ENCODE peak calls at places on chromosomes 2 and 18, in eight cellular contexts. C is body of pancreas, A is choroid plexus epithelial cell, Q is BE2C, L is fibroblast of lung, M is kidney, D is endothelial cell of umbilical vein, T is AG04450. J is an unnamed sample.

GRCh38 chr2:5803547-5803946 is 111.4 kb downstream of the SOX11 start:
- DNase-seq in C (no peak), A (peak), Q (no peak), L (peak), M (no peak), D (no peak), T (peak), J (no peak)

GRCh38 chr2:133304344-133304743 is 263.9 kb downstream of the NCKAP5 start:
- DNase-seq in C (no peak), A (peak), Q (no peak), L (no peak), M (no peak), D (no peak), T (no peak), J (no peak)

GRCh38 chr2:131037398-131038257 is 55.6 kb downstream of the FAM168B start:
- DNase-seq in C (no peak), A (no peak), Q (no peak), L (no peak), M (no peak), D (no peak), T (no peak), J (no peak)

GRCh38 chr2:99804969-99805368 is 315.2 kb upstream of the REV1 start:
- DNase-seq in C (no peak), A (no peak), Q (no peak), L (no peak), M (no peak), D (no peak), T (no peak), J (no peak)

GRCh38 chr2:73984203-73984921 is at the start of gene TET3:
- DNase-seq in C (peak), A (no peak), Q (peak), L (no peak), M (peak), D (no peak), T (no peak), J (no peak)

GRCh38 chr2:65530547-65531320 is 98.3 kb upstream of the SPRED2 start:
- DNase-seq in C (no peak), A (peak), Q (peak), L (peak), M (no peak), D (no peak), T (no peak), J (peak)

GRCh38 chr2:240179186-240179815 is 38.8 kb upstream of the OTOS start:
- DNase-seq in C (no peak), A (peak), Q (no peak), L (no peak), M (no peak), D (no peak), T (no peak), J (no peak)

GRCh38 chr18:46630991-46631390 is 26.0 kb downstream of the LOXHD1 start:
- DNase-seq in C (no peak), A (no peak), Q (no peak), L (no peak), M (no peak), D (no peak), T (no peak), J (no peak)

GRCh38 chr18:68056936-68057335 is 540.4 kb upstream of the DSEL start:
- DNase-seq in C (no peak), A (peak), Q (no peak), L (no peak), M (no peak), D (no peak), T (no peak), J (no peak)

GRCh38 chr2:108565778-108566375 is 31.6 kb downstream of the LIMS1 start:
- DNase-seq in C (no peak), A (no peak), Q (no peak), L (no peak), M (no peak), D (no peak), T (no peak), J (no peak)

GRCh38 chr2:215811409-215812355 is 201.7 kb downstream of the MREG start:
- DNase-seq in C (no peak), A (no peak), Q (no peak), L (no peak), M (no peak), D (no peak), T (no peak), J (no peak)

GRCh38 chr2:238101891-238102841 is 2.0 kb downstream of the ESPNL start:
- DNase-seq in C (no peak), A (no peak), Q (no peak), L (no peak), M (peak), D (no peak), T (no peak), J (no peak)

GRCh38 chr18:74063023-74063422 is 84.6 kb downstream of the FBXO15 start:
- DNase-seq in C (no peak), A (no peak), Q (no peak), L (no peak), M (no peak), D (no peak), T (no peak), J (no peak)

GRCh38 chr2:160522951-160523700 is 29.5 kb upstream of the RBMS1 start:
- DNase-seq in C (no peak), A (peak), Q (no peak), L (peak), M (no peak), D (no peak), T (peak), J (peak)

GRCh38 chr2:72027426-72028161 is 120.1 kb downstream of the CYP26B1 start:
- DNase-seq in C (no peak), A (no peak), Q (no peak), L (no peak), M (no peak), D (no peak), T (no peak), J (peak)

GRCh38 chr2:33236457-33236856 is 240.0 kb upstream of the RASGRP3 start:
- DNase-seq in C (no peak), A (peak), Q (no peak), L (peak), M (no peak), D (peak), T (no peak), J (peak)

GRCh38 chr2:3588084-3588483 is 6.8 kb upstream of the COLEC11 start:
- DNase-seq in C (no peak), A (no peak), Q (no peak), L (no peak), M (no peak), D (no peak), T (no peak), J (no peak)

GRCh38 chr2:136917281-136917680 is 151.9 kb downstream of the THSD7B start:
- DNase-seq in C (no peak), A (no peak), Q (peak), L (no peak), M (no peak), D (peak), T (no peak), J (no peak)

GRCh38 chr2:108640731-108641130 is 78.6 kb upstream of the RANBP2 start:
- DNase-seq in C (no peak), A (peak), Q (no peak), L (peak), M (no peak), D (peak), T (peak), J (peak)

GRCh38 chr2:8442833-8443486 is 238.9 kb upstream of the ID2 start:
- DNase-seq in C (no peak), A (no peak), Q (no peak), L (no peak), M (no peak), D (no peak), T (no peak), J (no peak)

GRCh38 chr2:2116657-2117056 is 214.4 kb downstream of the MYT1L start:
- DNase-seq in C (no peak), A (no peak), Q (peak), L (no peak), M (no peak), D (no peak), T (no peak), J (no peak)

DNA sequence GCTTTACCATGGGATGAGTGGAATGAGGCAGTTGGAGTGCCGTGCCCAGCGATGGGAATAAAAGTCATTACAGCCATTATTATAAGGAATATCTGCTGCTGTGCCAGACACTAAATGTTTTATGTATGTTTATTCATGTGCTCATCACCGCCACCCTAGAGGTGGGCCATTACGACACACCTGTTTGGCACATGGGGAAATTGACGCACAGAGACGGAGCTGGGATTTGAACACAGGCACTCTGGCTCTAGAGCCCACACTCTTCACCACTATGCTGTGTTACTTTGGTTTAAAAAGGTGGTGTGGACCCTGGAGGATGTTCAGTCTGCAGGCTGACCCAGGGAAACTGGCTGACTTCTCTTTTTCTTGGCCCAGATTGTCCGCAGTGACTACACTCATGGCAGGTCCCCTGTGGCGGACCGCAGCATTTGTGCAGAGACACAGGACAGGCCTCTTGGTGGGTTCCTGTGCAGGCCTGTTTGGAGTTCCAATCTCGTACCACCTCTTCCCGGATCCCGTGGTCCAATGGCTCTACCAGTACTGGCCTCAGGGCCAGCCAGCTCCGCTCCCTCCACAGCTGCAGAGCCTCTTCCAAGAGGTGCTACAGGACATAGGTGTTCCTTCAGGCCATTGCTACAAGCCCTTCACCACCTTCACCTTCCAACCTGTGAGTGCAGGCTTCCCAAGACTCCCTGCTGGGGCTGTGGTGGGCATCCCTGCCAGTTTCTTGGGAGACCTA is 1.6 kb downstream of the TMEM177 start:
- DNase-seq in C (no peak), A (no peak), Q (no peak), L (no peak), M (no peak), D (no peak), T (no peak), J (no peak)
- H3K4me3 ChIP-seq in C (no peak), A (no peak), Q (no peak), L (no peak), M (peak), D (no peak), T (no peak), J (no peak)

GRCh38 chr2:211055438-211055837 is 499.0 kb downstream of the CPS1 start:
- DNase-seq in C (no peak), A (peak), Q (peak), L (no peak), M (no peak), D (no peak), T (no peak), J (peak)
- TF ChIP-seq CTCF in C (no peak), A (peak), Q (peak), L (no peak), M (no peak), D (peak), T (no peak), J (peak)

GRCh38 chr18:12306752-12307151 is 1.3 kb upstream of the TUBB6 start:
- DNase-seq in C (no peak), A (no peak), Q (no peak), L (no peak), M (no peak), D (no peak), T (no peak), J (no peak)

GRCh38 chr18:12308386-12309100 is 502 bp downstream of the TUBB6 start:
- DNase-seq in C (peak), A (peak), Q (peak), L (peak), M (peak), D (peak), T (peak), J (peak)

GRCh38 chr18:12309683-12310198 is 1.7 kb downstream of the TUBB6 start:
- DNase-seq in C (no peak), A (peak), Q (no peak), L (no peak), M (no peak), D (peak), T (no peak), J (no peak)

GRCh38 chr18:12307251-12307736 is 747 bp upstream of the TUBB6 start:
- DNase-seq in C (peak), A (peak), Q (no peak), L (peak), M (peak), D (peak), T (no peak), J (peak)

DNA sequence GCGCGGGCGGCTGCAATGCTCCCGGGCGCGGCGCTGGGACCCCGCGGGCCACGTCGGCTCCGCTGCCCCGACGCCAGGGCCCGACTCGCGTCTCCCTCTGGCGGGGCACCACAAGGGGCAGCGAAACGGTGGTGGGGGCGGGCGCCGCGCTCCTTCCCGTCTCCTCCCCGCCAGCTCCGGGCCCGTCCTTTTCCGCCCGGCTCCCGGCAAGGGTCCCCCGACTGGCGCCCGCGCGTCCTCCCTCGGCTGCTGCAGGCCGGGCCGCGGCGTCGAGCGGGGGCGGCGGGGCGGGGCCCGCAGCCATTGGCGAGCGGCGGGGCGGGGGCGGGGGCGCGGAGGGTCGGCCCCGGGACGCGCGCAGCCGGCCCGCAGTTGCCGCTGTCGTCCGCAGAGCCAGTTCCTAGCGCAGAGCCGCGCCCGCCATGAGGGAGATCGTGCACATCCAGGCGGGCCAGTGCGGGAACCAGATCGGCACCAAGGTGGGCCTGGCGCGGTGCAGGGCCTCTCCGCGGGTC is at the start of gene TUBB6:
- DNase-seq in C (peak), A (peak), Q (peak), L (peak), M (peak), D (peak), T (no peak), J (peak)
- H3K4me3 ChIP-seq in C (peak), A (peak), Q (peak), L (peak), M (peak), D (peak), T (peak), J (peak)

GRCh38 chr2:182980115-182980514 is 58.1 kb downstream of the NCKAP1 start:
- DNase-seq in C (no peak), A (peak), Q (no peak), L (peak), M (no peak), D (peak), T (no peak), J (peak)
- TF ChIP-seq CTCF in C (peak), A (peak), Q (peak), L (peak), M (peak), D (peak), T (peak), J (peak)

DNA sequence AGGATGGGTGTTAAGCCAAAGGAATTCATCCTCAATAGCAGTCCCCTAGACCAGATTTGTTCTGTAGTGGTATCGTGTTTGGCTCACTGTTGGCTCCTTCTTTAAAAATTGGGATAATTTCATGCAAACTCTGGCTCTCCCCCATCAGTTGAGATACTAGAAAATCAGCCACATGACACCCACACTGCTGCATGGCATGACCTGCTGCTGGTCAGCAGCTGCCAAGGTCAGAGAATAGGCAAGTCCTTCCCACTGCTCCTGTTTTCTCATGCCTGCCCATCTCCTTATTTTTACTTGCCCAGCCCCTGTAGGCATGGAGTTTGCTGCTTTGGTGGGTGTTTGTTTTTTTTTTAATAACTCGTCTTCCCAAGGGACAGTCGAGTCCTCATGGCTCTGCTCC is 1.0 kb upstream of the SNRNP200 start:
- DNase-seq in C (no peak), A (no peak), Q (no peak), L (no peak), M (no peak), D (no peak), T (no peak), J (no peak)
- H3K4me3 ChIP-seq in C (peak), A (peak), Q (peak), L (peak), M (peak), D (no peak), T (peak), J (peak)

DNA sequence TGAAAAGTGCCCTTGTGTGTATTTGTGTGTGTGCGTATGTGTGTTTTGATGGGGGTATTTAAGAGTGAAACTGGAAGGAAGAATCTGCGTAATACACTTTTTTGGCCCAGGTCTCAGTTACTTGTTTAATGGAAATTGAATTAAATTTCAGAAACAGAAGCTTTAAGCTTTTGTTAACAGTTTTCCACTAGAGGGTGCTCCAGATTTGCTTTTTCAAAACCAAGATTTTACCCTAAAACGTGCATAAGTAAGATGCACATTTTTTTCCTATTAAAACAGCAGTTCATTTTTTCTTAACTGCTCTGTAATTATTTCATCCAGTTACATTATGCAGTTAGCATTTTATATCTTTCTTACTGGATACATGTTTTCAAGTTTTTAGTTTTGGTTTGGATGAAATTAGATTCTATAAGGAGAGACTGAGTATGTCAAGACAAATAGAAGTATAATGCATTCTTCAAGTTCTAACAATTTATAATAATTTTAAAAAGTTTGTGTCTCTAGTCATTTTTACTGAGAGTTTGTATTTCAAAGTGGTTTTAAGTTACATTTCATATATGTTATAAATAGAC is 97.2 kb downstream of the PIK3C3 start:
- DNase-seq in C (no peak), A (peak), Q (no peak), L (peak), M (no peak), D (peak), T (no peak), J (peak)
- TF ChIP-seq CTCF in C (no peak), A (no peak), Q (peak), L (peak), M (peak), D (peak), T (peak), J (peak)

DNA sequence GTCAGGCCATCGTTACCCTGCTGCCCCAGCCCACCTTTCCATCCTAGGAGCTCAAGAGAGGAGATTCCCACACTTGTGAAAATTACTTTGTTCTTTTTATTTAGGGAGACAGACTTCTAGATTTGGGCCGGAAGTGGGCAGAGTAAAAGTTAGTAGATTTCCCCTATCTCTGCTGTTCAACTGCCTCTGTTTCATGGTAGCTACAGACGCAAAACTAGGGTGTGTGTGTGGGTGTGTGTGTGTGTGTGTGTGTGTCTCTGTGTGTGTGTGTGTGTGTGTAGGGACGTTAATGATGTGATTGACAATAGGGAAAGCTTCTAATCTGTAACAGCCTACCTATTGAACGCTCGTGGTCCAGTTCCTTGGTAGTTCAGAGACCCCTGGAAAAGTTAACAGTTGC is 441 bp downstream of the PSMA8 start:
- DNase-seq in C (no peak), A (no peak), Q (no peak), L (no peak), M (no peak), D (no peak), T (no peak), J (no peak)
- H3K4me3 ChIP-seq in C (no peak), A (no peak), Q (no peak), L (no peak), M (no peak), D (no peak), T (no peak), J (no peak)

GRCh38 chr2:223464071-223464470 is 138.1 kb downstream of the SCG2 start:
- DNase-seq in C (no peak), A (peak), Q (no peak), L (peak), M (no peak), D (no peak), T (no peak), J (peak)

GRCh38 chr2:223460774-223461211 is 141.4 kb downstream of the SCG2 start:
- DNase-seq in C (no peak), A (peak), Q (no peak), L (peak), M (no peak), D (peak), T (no peak), J (peak)

GRCh38 chr2:223457301-223457700 is 144.9 kb downstream of the SCG2 start:
- DNase-seq in C (no peak), A (no peak), Q (no peak), L (peak), M (no peak), D (no peak), T (no peak), J (peak)

GRCh38 chr2:223459328-223459939 is 142.7 kb downstream of the SCG2 start:
- DNase-seq in C (no peak), A (peak), Q (no peak), L (peak), M (no peak), D (peak), T (no peak), J (peak)
- TF ChIP-seq CTCF in C (no peak), A (peak), Q (peak), L (peak), M (no peak), D (peak), T (peak), J (peak)

GRCh38 chr18:24271381-24272331 is 126.0 kb downstream of the OSBPL1A start:
- DNase-seq in C (peak), A (peak), Q (peak), L (peak), M (peak), D (peak), T (no peak), J (peak)
- H3K4me3 ChIP-seq in C (peak), A (peak), Q (peak), L (peak), M (peak), D (peak), T (peak), J (peak)

GRCh38 chr18:23588836-23589560 is 2.7 kb upstream of the NPC1 start:
- DNase-seq in C (no peak), A (peak), Q (no peak), L (no peak), M (no peak), D (no peak), T (no peak), J (peak)
- TF ChIP-seq CTCF in C (no peak), A (no peak), Q (no peak), L (no peak), M (no peak), D (no peak), T (no peak), J (no peak)